ENCODE peak calls at places on chromosomes 7 and 10, in five cellular contexts. H is aorta, P is mucosa of descending colon, B is IMR-90, T is upper lobe of left lung. A is an unnamed sample. For H3K9me3, the result is how much of the 10 kb centered on the place peaks cover.

GRCh38 chr7:73833251-73833919 is 2.6 kb downstream of the CLDN4 start:
- ATAC-seq in H (no peak), P (peak), B (no peak), T (no peak), A (no peak)

GRCh38 chr10:117499248-117500105 is 43.1 kb upstream of the EMX2 start:
- ATAC-seq in H (no peak), P (no peak), B (no peak), T (no peak), A (no peak)

GRCh38 chr10:77377678-77378352 is 259.8 kb downstream of the KCNMA1 start:
- ATAC-seq in H (no peak), P (no peak), B (no peak), T (no peak), A (no peak)

GRCh38 chr7:104814671-104815400 is 199.2 kb upstream of the KMT2E start:
- ATAC-seq in H (peak), P (no peak), B (no peak), T (no peak), A (no peak)

GRCh38 chr10:6036861-6037321 is 25.3 kb downstream of the IL2RA start:
- ATAC-seq in H (no peak), P (no peak), B (no peak), T (no peak), A (no peak)

GRCh38 chr10:79182763-79183467 is 114.1 kb downstream of the ZMIZ1 start:
- ATAC-seq in H (no peak), P (peak), B (no peak), T (no peak), A (no peak)

GRCh38 chr7:71612892-71613291 is 480.9 kb downstream of the GALNT17 start:
- ATAC-seq in H (peak), P (no peak), B (no peak), T (peak), A (peak)

GRCh38 chr7:91082854-91083495 is 181.3 kb upstream of the FZD1 start:
- ATAC-seq in H (peak), P (no peak), B (peak), T (peak), A (no peak)

GRCh38 chr7:8178353-8178752 is 83.6 kb downstream of the ICA1 start:
- ATAC-seq in H (no peak), P (no peak), B (no peak), T (no peak), A (no peak)

GRCh38 chr7:116399808-116400207 is 99.7 kb upstream of the CAV2 start:
- ATAC-seq in H (no peak), P (no peak), B (no peak), T (no peak), A (no peak)

GRCh38 chr10:92846819-92847184 is 1.5 kb upstream of the EXOC6 start:
- ATAC-seq in H (no peak), P (no peak), B (no peak), T (no peak), A (no peak)
- H3K4me3 ChIP-seq in H (no peak), P (no peak), B (no peak), T (no peak), A (no peak)

DNA sequence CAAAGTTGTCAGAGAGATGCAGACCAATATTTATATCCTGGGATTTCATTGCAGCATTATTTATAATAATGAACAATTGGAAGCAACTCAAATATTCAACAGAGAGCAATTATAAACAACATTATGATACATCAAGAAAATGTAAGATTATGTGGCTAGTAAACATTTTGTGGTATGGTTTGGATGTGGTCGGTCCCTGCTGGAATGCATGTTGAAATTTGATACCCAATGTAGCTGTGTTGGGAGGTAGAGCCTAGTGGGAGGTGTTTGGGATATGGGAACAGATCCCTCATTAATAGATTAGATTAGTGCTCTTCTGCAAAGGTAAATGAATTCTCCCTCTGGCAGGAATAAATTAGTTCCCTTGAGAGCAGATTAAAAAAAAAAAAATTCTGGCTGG is 350.9 kb downstream of the ANKRD30A start:
- ATAC-seq in H (no peak), P (no peak), B (no peak), T (no peak), A (no peak)
- H3K9me3 ChIP-seq in H (under half), P (half or more), B (under half), T (under half), A (under half)

GRCh38 chr10:91672021-91672608 is 39.2 kb upstream of the PPP1R3C start:
- ATAC-seq in H (no peak), P (no peak), B (peak), T (no peak), A (no peak)
- H3K4me3 ChIP-seq in H (no peak), P (no peak), B (peak), T (no peak), A (no peak)

GRCh38 chr7:28070311-28071055 is 110.1 kb downstream of the JAZF1 start:
- ATAC-seq in H (no peak), P (no peak), B (peak), T (peak), A (peak)
- H3K9me3 ChIP-seq in H (under half), P (under half), B (under half), T (under half), A (under half)

DNA sequence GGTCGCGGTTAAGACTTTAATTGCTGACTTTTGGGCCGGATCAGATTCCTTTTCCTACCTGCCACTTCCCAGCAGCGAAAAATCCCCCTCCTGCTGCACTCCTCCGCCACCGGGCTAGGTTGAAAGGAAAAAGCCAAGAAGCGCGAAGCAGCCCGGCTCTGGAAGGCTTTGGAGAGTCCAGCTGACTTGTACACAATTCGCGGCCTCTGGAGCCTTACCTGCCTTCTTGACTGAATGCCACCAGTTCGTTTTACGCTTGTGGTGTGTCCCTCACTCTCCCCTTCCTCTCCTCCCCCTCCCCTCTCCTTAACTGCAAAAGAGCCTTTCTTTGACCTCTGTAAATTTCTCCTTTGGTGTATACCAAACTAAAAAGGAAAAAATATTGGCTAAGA is 2.7 kb upstream of the FEZF1 start:
- ATAC-seq in H (no peak), P (no peak), B (no peak), T (no peak), A (no peak)
- H3K4me3 ChIP-seq in H (no peak), P (no peak), B (no peak), T (no peak), A (no peak)

DNA sequence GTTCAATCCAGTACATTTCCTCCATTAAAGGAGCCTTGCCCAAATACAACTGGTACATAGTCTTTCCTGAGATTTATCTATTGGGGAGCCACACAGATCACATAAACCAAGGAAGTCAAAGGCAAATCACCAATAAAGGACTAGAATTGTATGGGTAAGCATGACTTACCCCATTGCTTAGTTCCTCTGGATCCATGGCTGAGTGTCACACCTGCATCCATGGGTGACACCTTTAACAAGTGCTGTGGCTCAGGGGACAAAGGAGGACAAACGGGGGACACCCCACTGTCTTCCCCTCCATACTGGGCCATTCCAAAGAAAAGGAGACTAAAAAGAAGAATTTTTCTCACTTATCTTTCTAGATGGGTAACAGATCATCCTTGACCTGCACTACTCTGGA is 30.4 kb downstream of the ZNF92 start:
- ATAC-seq in H (no peak), P (no peak), B (no peak), T (no peak), A (no peak)
- H3K9me3 ChIP-seq in H (under half), P (half or more), B (under half), T (half or more), A (half or more)

GRCh38 chr10:113073549-113074189 is 123.6 kb downstream of the TCF7L2 start:
- ATAC-seq in H (peak), P (peak), B (peak), T (peak), A (peak)
- H3K4me3 ChIP-seq in H (no peak), P (no peak), B (no peak), T (no peak), A (no peak)

DNA sequence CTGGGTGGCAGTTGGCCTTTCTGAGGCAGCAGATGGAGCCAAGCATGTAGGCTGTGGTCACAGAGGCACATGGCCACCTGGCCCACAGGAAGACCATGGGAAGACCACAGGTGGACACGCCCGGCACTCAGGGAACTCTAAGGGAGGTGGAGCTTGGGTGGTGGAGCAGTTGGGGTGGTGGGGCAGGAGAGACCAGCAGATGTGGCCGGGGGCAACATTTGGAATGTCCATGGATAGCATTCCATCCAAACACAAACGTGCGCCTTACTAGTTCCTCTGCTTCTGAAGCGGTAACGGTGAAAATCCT is 290.9 kb downstream of the PTPRN2 start:
- ATAC-seq in H (no peak), P (no peak), B (no peak), T (no peak), A (no peak)
- H3K9me3 ChIP-seq in H (under half), P (under half), B (under half), T (under half), A (under half)

GRCh38 chr7:32427769-32428291 is 62.4 kb downstream of the LSM5 start:
- ATAC-seq in H (peak), P (peak), B (peak), T (peak), A (peak)
- H3K4me3 ChIP-seq in H (no peak), P (no peak), B (no peak), T (no peak), A (no peak)

GRCh38 chr7:158284121-158284520 is 303.5 kb downstream of the PTPRN2 start:
- ATAC-seq in H (no peak), P (peak), B (no peak), T (no peak), A (no peak)
- H3K9me3 ChIP-seq in H (under half), P (under half), B (under half), T (under half), A (under half)